ENCODE peak calls at places on chromosomes 4 and X, in seven cellular contexts. One of them, this sample, is unnamed.

GRCh38 chrX:41164469-41164868 is 79.2 kb downstream of the USP9X start:
- DNase-seq in hepatic stellate cell: no peak
- DNase-seq in T-helper 9 cell: no peak
- DNase-seq in activated naive CD4-positive, alpha-beta T cell treated with anti-CD3 and anti-CD28 coated beads for 36 hours: no peak
- DNase-seq in stimulated activated CD4-positive, alpha-beta T cell treated with anti-CD3 and anti-CD28 coated beads, Interleukin-1b, Interleukin-23, amount 100 ng/mL, for 24 hours: no peak
- DNase-seq in progenitor cell of endocrine pancreas: no peak
- DNase-seq in iris pigment epithelial cell: no peak
- DNase-seq in this sample: no peak

GRCh38 chr4:1419708-1420107 is 13.5 kb upstream of the NKX1-1 start:
- DNase-seq in hepatic stellate cell: no peak
- DNase-seq in T-helper 9 cell: no peak
- DNase-seq in activated naive CD4-positive, alpha-beta T cell treated with anti-CD3 and anti-CD28 coated beads for 36 hours: no peak
- DNase-seq in stimulated activated CD4-positive, alpha-beta T cell treated with anti-CD3 and anti-CD28 coated beads, Interleukin-1b, Interleukin-23, amount 100 ng/mL, for 24 hours: no peak
- DNase-seq in progenitor cell of endocrine pancreas: no peak
- DNase-seq in iris pigment epithelial cell: no peak
- DNase-seq in this sample: no peak

GRCh38 chr4:117777721-117778120 is 256.6 kb upstream of the NDST3 start:
- DNase-seq in hepatic stellate cell: no peak
- DNase-seq in T-helper 9 cell: no peak
- DNase-seq in activated naive CD4-positive, alpha-beta T cell treated with anti-CD3 and anti-CD28 coated beads for 36 hours: no peak
- DNase-seq in stimulated activated CD4-positive, alpha-beta T cell treated with anti-CD3 and anti-CD28 coated beads, Interleukin-1b, Interleukin-23, amount 100 ng/mL, for 24 hours: no peak
- DNase-seq in progenitor cell of endocrine pancreas: no peak
- DNase-seq in iris pigment epithelial cell: no peak
- DNase-seq in this sample: no peak

GRCh38 chr4:24568425-24568824 is 15.9 kb downstream of the DHX15 start:
- DNase-seq in hepatic stellate cell: no peak
- DNase-seq in T-helper 9 cell: no peak
- DNase-seq in activated naive CD4-positive, alpha-beta T cell treated with anti-CD3 and anti-CD28 coated beads for 36 hours: no peak
- DNase-seq in stimulated activated CD4-positive, alpha-beta T cell treated with anti-CD3 and anti-CD28 coated beads, Interleukin-1b, Interleukin-23, amount 100 ng/mL, for 24 hours: no peak
- DNase-seq in progenitor cell of endocrine pancreas: no peak
- DNase-seq in iris pigment epithelial cell: no peak
- DNase-seq in this sample: no peak

GRCh38 chrX:17547658-17548057 is 172.7 kb downstream of the NHS start:
- DNase-seq in hepatic stellate cell: peak
- DNase-seq in T-helper 9 cell: no peak
- DNase-seq in activated naive CD4-positive, alpha-beta T cell treated with anti-CD3 and anti-CD28 coated beads for 36 hours: no peak
- DNase-seq in stimulated activated CD4-positive, alpha-beta T cell treated with anti-CD3 and anti-CD28 coated beads, Interleukin-1b, Interleukin-23, amount 100 ng/mL, for 24 hours: no peak
- DNase-seq in progenitor cell of endocrine pancreas: no peak
- DNase-seq in iris pigment epithelial cell: peak
- DNase-seq in this sample: no peak

GRCh38 chr4:85828295-85828910 is 353.5 kb downstream of the ARHGAP24 start:
- DNase-seq in hepatic stellate cell: no peak
- DNase-seq in T-helper 9 cell: no peak
- DNase-seq in activated naive CD4-positive, alpha-beta T cell treated with anti-CD3 and anti-CD28 coated beads for 36 hours: no peak
- DNase-seq in stimulated activated CD4-positive, alpha-beta T cell treated with anti-CD3 and anti-CD28 coated beads, Interleukin-1b, Interleukin-23, amount 100 ng/mL, for 24 hours: no peak
- DNase-seq in progenitor cell of endocrine pancreas: no peak
- DNase-seq in iris pigment epithelial cell: peak
- DNase-seq in this sample: no peak

GRCh38 chr4:190020790-190021717 is 6.0 kb downstream of the FRG2 start:
- DNase-seq in hepatic stellate cell: peak
- DNase-seq in T-helper 9 cell: no peak
- DNase-seq in activated naive CD4-positive, alpha-beta T cell treated with anti-CD3 and anti-CD28 coated beads for 36 hours: peak
- DNase-seq in stimulated activated CD4-positive, alpha-beta T cell treated with anti-CD3 and anti-CD28 coated beads, Interleukin-1b, Interleukin-23, amount 100 ng/mL, for 24 hours: no peak
- DNase-seq in progenitor cell of endocrine pancreas: no peak
- DNase-seq in iris pigment epithelial cell: no peak
- DNase-seq in this sample: no peak

GRCh38 chr4:42554072-42554471 is 102.8 kb downstream of the ATP8A1 start:
- DNase-seq in hepatic stellate cell: no peak
- DNase-seq in T-helper 9 cell: no peak
- DNase-seq in activated naive CD4-positive, alpha-beta T cell treated with anti-CD3 and anti-CD28 coated beads for 36 hours: no peak
- DNase-seq in stimulated activated CD4-positive, alpha-beta T cell treated with anti-CD3 and anti-CD28 coated beads, Interleukin-1b, Interleukin-23, amount 100 ng/mL, for 24 hours: no peak
- DNase-seq in progenitor cell of endocrine pancreas: no peak
- DNase-seq in iris pigment epithelial cell: no peak
- DNase-seq in this sample: no peak

GRCh38 chr4:127069675-127070074 is 563.1 kb upstream of the INTU start:
- DNase-seq in hepatic stellate cell: no peak
- DNase-seq in T-helper 9 cell: no peak
- DNase-seq in activated naive CD4-positive, alpha-beta T cell treated with anti-CD3 and anti-CD28 coated beads for 36 hours: no peak
- DNase-seq in stimulated activated CD4-positive, alpha-beta T cell treated with anti-CD3 and anti-CD28 coated beads, Interleukin-1b, Interleukin-23, amount 100 ng/mL, for 24 hours: no peak
- DNase-seq in progenitor cell of endocrine pancreas: no peak
- DNase-seq in iris pigment epithelial cell: no peak
- DNase-seq in this sample: no peak